ENCODE peak calls at places on chromosomes 3 and 15, in five cellular contexts. One of them, this sample, is unnamed.
A peak's percentile ranks its signal among the peaks of the same experiment; 100 is the strongest.

GRCh38 chr3:127959873-127960272 is 44.8 kb downstream of the KBTBD12 start:
- DNase-seq in neural progenitor cell: peak; percentile 67
- DNase-seq in hepatocyte: peak; percentile 71
- DNase-seq in OCI-LY7: no peak
- DNase-seq in SK-N-SH: peak; percentile 60
- DNase-seq in this sample: peak; percentile 62

GRCh38 chr3:81914254-81914653 is 152.8 kb upstream of the GBE1 start:
- DNase-seq in neural progenitor cell: no peak
- DNase-seq in hepatocyte: no peak
- DNase-seq in OCI-LY7: no peak
- DNase-seq in SK-N-SH: no peak
- DNase-seq in this sample: no peak

GRCh38 chr15:59259137-59259943 is 52.7 kb downstream of the LDHAL6B start:
- DNase-seq in neural progenitor cell: no peak
- DNase-seq in hepatocyte: no peak
- DNase-seq in OCI-LY7: no peak
- DNase-seq in SK-N-SH: no peak
- DNase-seq in this sample: no peak

GRCh38 chr3:129617381-129618185 is 11.1 kb upstream of the PLXND1 start:
- DNase-seq in neural progenitor cell: no peak
- DNase-seq in hepatocyte: no peak
- DNase-seq in OCI-LY7: no peak
- DNase-seq in SK-N-SH: no peak
- DNase-seq in this sample: no peak

GRCh38 chr3:35829499-35829898 is 190.2 kb downstream of the ARPP21 start:
- DNase-seq in neural progenitor cell: no peak
- DNase-seq in hepatocyte: peak; percentile 17
- DNase-seq in OCI-LY7: no peak
- DNase-seq in SK-N-SH: peak; percentile 7
- DNase-seq in this sample: peak; percentile 37

GRCh38 chr15:62063851-62064635 is 2.7 kb upstream of the C2CD4A start:
- DNase-seq in neural progenitor cell: no peak
- DNase-seq in hepatocyte: peak; percentile 44
- DNase-seq in OCI-LY7: no peak
- DNase-seq in SK-N-SH: no peak
- DNase-seq in this sample: peak; percentile 55

GRCh38 chr3:125148836-125149235 is 63.7 kb downstream of the SLC12A8 start:
- DNase-seq in neural progenitor cell: no peak
- DNase-seq in hepatocyte: no peak
- DNase-seq in OCI-LY7: no peak
- DNase-seq in SK-N-SH: no peak
- DNase-seq in this sample: no peak

GRCh38 chr3:175741951-175742350 is 882.8 kb downstream of the NAALADL2 start:
- DNase-seq in neural progenitor cell: no peak
- DNase-seq in hepatocyte: no peak
- DNase-seq in OCI-LY7: no peak
- DNase-seq in SK-N-SH: no peak
- DNase-seq in this sample: peak; percentile 58

GRCh38 chr15:45314960-45315359 is 62.9 kb downstream of the SLC28A2 start:
- DNase-seq in neural progenitor cell: peak; percentile 58
- DNase-seq in hepatocyte: peak; percentile 55
- DNase-seq in OCI-LY7: no peak
- DNase-seq in SK-N-SH: no peak
- DNase-seq in this sample: peak; percentile 65

GRCh38 chr15:81899024-81899423 is 146.8 kb downstream of the MEX3B start:
- DNase-seq in neural progenitor cell: no peak
- DNase-seq in hepatocyte: no peak
- DNase-seq in OCI-LY7: no peak
- DNase-seq in SK-N-SH: no peak
- DNase-seq in this sample: no peak

GRCh38 chr3:74267583-74268184 is 346.8 kb downstream of the CNTN3 start:
- DNase-seq in neural progenitor cell: peak; percentile 78
- DNase-seq in hepatocyte: peak; percentile 81
- DNase-seq in OCI-LY7: peak; percentile 51
- DNase-seq in SK-N-SH: peak; percentile 48
- DNase-seq in this sample: peak; percentile 52

GRCh38 chr3:67357610-67358458 is 296.6 kb downstream of the SUCLG2 start:
- DNase-seq in neural progenitor cell: peak; percentile 80
- DNase-seq in hepatocyte: peak; percentile 73
- DNase-seq in OCI-LY7: peak; percentile 25
- DNase-seq in SK-N-SH: peak; percentile 41
- DNase-seq in this sample: peak; percentile 48

GRCh38 chr15:77907824-77908751 is 169.4 kb downstream of the TBC1D2B start:
- DNase-seq in neural progenitor cell: peak; percentile 45
- DNase-seq in hepatocyte: peak; percentile 61
- DNase-seq in OCI-LY7: peak; percentile 77
- DNase-seq in SK-N-SH: no peak
- DNase-seq in this sample: peak; percentile 60

GRCh38 chr15:66481107-66481856 is 16.3 kb downstream of the SNAPC5 start:
- DNase-seq in neural progenitor cell: no peak
- DNase-seq in hepatocyte: peak; percentile 21
- DNase-seq in OCI-LY7: no peak
- DNase-seq in SK-N-SH: no peak
- DNase-seq in this sample: peak; percentile 84

GRCh38 chr3:61627768-61628185 is 66.4 kb downstream of the PTPRG start:
- DNase-seq in neural progenitor cell: no peak
- DNase-seq in hepatocyte: peak; percentile 57
- DNase-seq in OCI-LY7: no peak
- DNase-seq in SK-N-SH: no peak
- DNase-seq in this sample: peak; percentile 16

GRCh38 chr3:178146406-178146831 is 389.8 kb upstream of the KCNMB2 start:
- DNase-seq in neural progenitor cell: peak; percentile 54
- DNase-seq in hepatocyte: no peak
- DNase-seq in OCI-LY7: no peak
- DNase-seq in SK-N-SH: no peak
- DNase-seq in this sample: peak; percentile 41

GRCh38 chr15:69085325-69086081 is 71.0 kb downstream of the NOX5 start:
- DNase-seq in neural progenitor cell: no peak
- DNase-seq in hepatocyte: no peak
- DNase-seq in OCI-LY7: no peak
- DNase-seq in SK-N-SH: no peak
- DNase-seq in this sample: no peak

GRCh38 chr3:196596355-196596754 is 27.9 kb downstream of the FBXO45 start:
- DNase-seq in neural progenitor cell: no peak
- DNase-seq in hepatocyte: no peak
- DNase-seq in OCI-LY7: no peak
- DNase-seq in SK-N-SH: no peak
- DNase-seq in this sample: no peak

GRCh38 chr15:49675051-49675450 is 54.2 kb downstream of the DTWD1 start:
- DNase-seq in neural progenitor cell: no peak
- DNase-seq in hepatocyte: no peak
- DNase-seq in OCI-LY7: no peak
- DNase-seq in SK-N-SH: no peak
- DNase-seq in this sample: peak; percentile 88

GRCh38 chr3:162865466-162865865 is 1368.9 kb downstream of the OTOL1 start:
- DNase-seq in neural progenitor cell: no peak
- DNase-seq in hepatocyte: no peak
- DNase-seq in OCI-LY7: no peak
- DNase-seq in SK-N-SH: no peak
- DNase-seq in this sample: no peak

GRCh38 chr3:16994842-16995535 is 110.2 kb downstream of the PLCL2 start:
- DNase-seq in neural progenitor cell: peak; percentile 12
- DNase-seq in hepatocyte: no peak
- DNase-seq in OCI-LY7: no peak
- DNase-seq in SK-N-SH: no peak
- DNase-seq in this sample: peak; percentile 93

GRCh38 chr3:23430781-23431423 is 227.8 kb downstream of the UBE2E2 start:
- DNase-seq in neural progenitor cell: no peak
- DNase-seq in hepatocyte: no peak
- DNase-seq in OCI-LY7: no peak
- DNase-seq in SK-N-SH: no peak
- DNase-seq in this sample: no peak

GRCh38 chr3:180855956-180856355 is 56.5 kb upstream of the FXR1 start:
- DNase-seq in neural progenitor cell: no peak
- DNase-seq in hepatocyte: no peak
- DNase-seq in OCI-LY7: no peak
- DNase-seq in SK-N-SH: no peak
- DNase-seq in this sample: no peak

GRCh38 chr15:82709081-82709420 is 624 bp downstream of the AP3B2 start:
- DNase-seq in neural progenitor cell: no peak
- DNase-seq in hepatocyte: no peak
- DNase-seq in OCI-LY7: no peak
- DNase-seq in SK-N-SH: no peak
- DNase-seq in this sample: no peak

GRCh38 chr3:64242435-64242834 is 17.2 kb upstream of the PRICKLE2 start:
- DNase-seq in neural progenitor cell: no peak
- DNase-seq in hepatocyte: peak; percentile 68
- DNase-seq in OCI-LY7: no peak
- DNase-seq in SK-N-SH: no peak
- DNase-seq in this sample: no peak

GRCh38 chr3:179898024-179898423 is 138.7 kb downstream of the PEX5L start:
- DNase-seq in neural progenitor cell: peak; percentile 87
- DNase-seq in hepatocyte: peak; percentile 65
- DNase-seq in OCI-LY7: peak; percentile 62
- DNase-seq in SK-N-SH: peak; percentile 66
- DNase-seq in this sample: peak; percentile 67

GRCh38 chr15:31221936-31222515 is 104.6 kb upstream of the KLF13 start:
- DNase-seq in neural progenitor cell: no peak
- DNase-seq in hepatocyte: peak; percentile 38
- DNase-seq in OCI-LY7: no peak
- DNase-seq in SK-N-SH: no peak
- DNase-seq in this sample: no peak

GRCh38 chr3:48417529-48418108 is 12.3 kb downstream of the PLXNB1 start:
- DNase-seq in neural progenitor cell: no peak
- DNase-seq in hepatocyte: no peak
- DNase-seq in OCI-LY7: no peak
- DNase-seq in SK-N-SH: no peak
- DNase-seq in this sample: no peak
- H3K36me3 ChIP-seq in neural progenitor cell: no peaks in the 10 kb centered on the region
- H3K36me3 ChIP-seq in hepatocyte: no peaks in the 10 kb centered on the region
- H3K36me3 ChIP-seq in OCI-LY7: no peaks in the 10 kb centered on the region
- H3K36me3 ChIP-seq in SK-N-SH: no peaks in the 10 kb centered on the region
- H3K36me3 ChIP-seq in this sample: no peaks in the 10 kb centered on the region

DNA sequence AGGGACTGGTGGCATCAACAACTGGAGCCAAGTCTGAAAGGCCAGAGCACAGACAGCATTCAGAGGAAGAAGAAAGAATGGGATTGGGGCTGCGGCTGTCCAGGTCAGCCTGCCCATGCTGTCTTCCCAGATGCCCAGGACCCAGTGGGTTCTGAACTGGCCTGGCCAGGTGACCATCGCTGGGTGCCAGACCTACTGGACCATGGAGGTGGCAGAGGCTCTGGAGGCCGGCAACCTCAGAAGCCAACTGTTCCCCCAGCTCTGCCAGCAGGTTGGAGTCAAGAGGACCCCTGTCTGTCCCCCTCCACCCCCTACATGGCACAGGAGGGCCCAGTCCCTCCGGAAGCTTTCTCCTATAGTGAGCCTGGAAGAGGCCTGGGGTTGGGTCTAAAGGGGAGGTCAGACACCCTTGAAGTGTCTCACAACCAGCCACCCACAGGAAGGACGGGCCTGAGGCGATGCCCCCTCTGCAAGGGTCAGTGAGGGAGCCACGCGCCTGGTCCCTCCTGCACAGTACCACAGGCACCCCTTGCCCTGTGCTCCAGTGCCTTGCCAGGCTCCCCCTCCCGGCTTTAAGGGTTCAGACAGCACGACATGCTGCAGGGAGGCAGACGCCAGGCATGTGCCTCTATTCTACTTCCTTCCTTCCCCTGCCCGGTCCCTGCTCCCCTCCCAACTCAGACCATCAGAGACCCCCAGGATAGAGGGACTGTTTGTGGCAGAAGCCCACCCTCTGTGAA is 43.2 kb downstream of the DNAH1 start:
- DNase-seq in neural progenitor cell: no peak
- DNase-seq in hepatocyte: no peak
- DNase-seq in OCI-LY7: no peak
- DNase-seq in SK-N-SH: no peak
- DNase-seq in this sample: no peak
- TF ChIP-seq CTCF in neural progenitor cell: no peak
- TF ChIP-seq CTCF in hepatocyte: no peak
- TF ChIP-seq CTCF in OCI-LY7: no peak
- TF ChIP-seq CTCF in SK-N-SH: no peak
- TF ChIP-seq CTCF in this sample: no peak

DNA sequence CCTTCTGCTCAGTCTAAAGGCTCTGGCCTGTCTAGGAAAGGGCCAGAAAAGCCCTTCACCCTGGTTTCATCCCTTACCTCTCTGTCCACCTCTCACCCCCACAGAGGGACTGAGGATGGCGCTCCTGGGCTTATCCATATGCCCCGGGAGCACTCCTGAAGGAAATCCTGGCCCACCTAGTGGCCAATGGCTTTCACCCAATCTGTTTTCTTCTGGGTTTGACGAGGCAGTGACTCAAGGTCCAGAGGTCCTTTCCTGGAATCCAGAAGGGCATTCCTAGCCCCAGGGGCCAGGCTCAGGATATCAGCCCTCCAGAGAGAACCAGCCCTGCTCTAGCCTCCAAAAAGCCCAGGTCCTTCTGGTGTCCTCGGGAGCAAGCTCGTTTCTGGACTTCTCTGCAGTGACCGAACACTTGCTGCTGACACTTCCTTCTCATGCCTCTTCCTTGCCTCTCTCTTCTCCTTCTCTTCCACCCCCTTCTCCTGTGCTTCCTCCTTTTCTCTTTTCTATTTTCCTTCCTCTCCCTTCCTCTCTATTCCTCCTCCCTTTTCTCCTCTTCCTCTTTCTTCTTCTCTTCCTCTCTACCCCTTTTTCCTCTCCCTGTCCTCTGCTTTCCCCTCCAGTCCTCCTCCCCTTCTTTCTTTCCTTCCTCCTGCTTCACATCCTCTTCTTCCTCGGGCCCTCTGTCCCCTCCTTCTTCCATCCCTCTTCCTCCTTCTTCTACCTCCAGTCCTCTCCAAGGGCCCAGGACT is 59.6 kb downstream of the RHCG start:
- DNase-seq in neural progenitor cell: no peak
- DNase-seq in hepatocyte: peak; percentile 67
- DNase-seq in OCI-LY7: no peak
- DNase-seq in SK-N-SH: no peak
- DNase-seq in this sample: peak; percentile 9
- TF ChIP-seq EZH2phosphoT487 in neural progenitor cell: no peak
- TF ChIP-seq EZH2phosphoT487 in hepatocyte: no peak
- TF ChIP-seq EZH2phosphoT487 in OCI-LY7: no peak
- TF ChIP-seq EZH2phosphoT487 in SK-N-SH: no peak
- TF ChIP-seq EZH2phosphoT487 in this sample: no peak

GRCh38 chr3:161250116-161250515 is 29.0 kb downstream of the NMD3 start:
- DNase-seq in neural progenitor cell: no peak
- DNase-seq in hepatocyte: no peak
- DNase-seq in OCI-LY7: no peak
- DNase-seq in SK-N-SH: no peak
- DNase-seq in this sample: no peak

GRCh38 chr3:161247049-161247448 is 25.9 kb downstream of the NMD3 start:
- DNase-seq in neural progenitor cell: no peak
- DNase-seq in hepatocyte: no peak
- DNase-seq in OCI-LY7: no peak
- DNase-seq in SK-N-SH: no peak
- DNase-seq in this sample: no peak

GRCh38 chr3:161239700-161240099 is 18.6 kb downstream of the NMD3 start:
- DNase-seq in neural progenitor cell: no peak
- DNase-seq in hepatocyte: no peak
- DNase-seq in OCI-LY7: no peak
- DNase-seq in SK-N-SH: no peak
- DNase-seq in this sample: no peak

DNA sequence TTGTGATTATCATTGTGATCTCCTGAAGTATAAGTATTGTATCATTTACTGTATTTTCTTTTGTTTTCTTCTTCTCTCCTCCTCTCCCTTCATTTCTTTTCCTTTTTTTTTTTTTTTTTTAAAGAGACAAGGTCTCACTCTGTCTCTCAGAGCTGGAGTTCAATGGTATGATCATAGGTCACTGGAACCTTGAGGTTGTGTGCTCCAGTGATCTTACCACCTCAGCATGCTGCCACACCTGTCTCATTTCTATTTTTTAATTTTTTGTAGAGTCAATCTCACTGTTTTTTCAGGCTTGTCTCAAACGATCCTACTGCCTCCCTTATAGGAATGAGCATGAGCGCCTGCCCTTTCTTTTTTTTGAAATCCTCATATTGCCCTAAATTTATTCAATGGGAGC is 23.4 kb downstream of the NMD3 start:
- DNase-seq in neural progenitor cell: no peak
- DNase-seq in hepatocyte: no peak
- DNase-seq in OCI-LY7: no peak
- DNase-seq in SK-N-SH: no peak
- DNase-seq in this sample: no peak
- H3K36me3 ChIP-seq in neural progenitor cell: peaks cover 17% of the 10 kb centered on the region
- H3K36me3 ChIP-seq in hepatocyte: no peaks in the 10 kb centered on the region
- H3K36me3 ChIP-seq in OCI-LY7: peaks cover 100% of the 10 kb centered on the region
- H3K36me3 ChIP-seq in SK-N-SH: peaks cover 92% of the 10 kb centered on the region
- H3K36me3 ChIP-seq in this sample: peaks cover 84% of the 10 kb centered on the region